ENCODE peak calls at places on chromosomes 1 and 21, in four cellular contexts. One of them, this sample, is unnamed.

GRCh38 chr1:224632921-224633321 is 16.8 kb downstream of the CNIH3 start:
- DNase-seq in HepG2: no peak
- DNase-seq in A549: no peak
- DNase-seq in K562: no peak
- DNase-seq in this sample: no peak

GRCh38 chr1:109050228-109050995 is 8.5 kb upstream of the WDR47 start:
- DNase-seq in HepG2: peak; percentile 24
- DNase-seq in A549: no peak
- DNase-seq in K562: no peak
- DNase-seq in this sample: no peak

GRCh38 chr1:12032141-12032710 is 12.9 kb downstream of the MIIP start:
- DNase-seq in HepG2: no peak
- DNase-seq in A549: no peak
- DNase-seq in K562: no peak
- DNase-seq in this sample: no peak

GRCh38 chr1:95196017-95196416 is 38.0 kb upstream of the RWDD3 start:
- DNase-seq in HepG2: no peak
- DNase-seq in A549: no peak
- DNase-seq in K562: no peak
- DNase-seq in this sample: no peak

GRCh38 chr1:69513621-69514020 is 54.1 kb upstream of the LRRC7 start:
- DNase-seq in HepG2: no peak
- DNase-seq in A549: no peak
- DNase-seq in K562: no peak
- DNase-seq in this sample: no peak

GRCh38 chr1:30732277-30732996 is 9.1 kb upstream of the MATN1 start:
- DNase-seq in HepG2: no peak
- DNase-seq in A549: no peak
- DNase-seq in K562: no peak
- DNase-seq in this sample: no peak

GRCh38 chr21:31580866-31581276 is 78.6 kb upstream of the SOD1 start:
- DNase-seq in HepG2: peak; percentile 46
- DNase-seq in A549: peak; percentile 35
- DNase-seq in K562: peak; percentile 71
- DNase-seq in this sample: peak; percentile 87

GRCh38 chr1:230375149-230375548 is 51.0 kb downstream of the PGBD5 start:
- DNase-seq in HepG2: no peak
- DNase-seq in A549: no peak
- DNase-seq in K562: no peak
- DNase-seq in this sample: no peak

GRCh38 chr1:31745071-31745897 is 18.9 kb downstream of the ADGRB2 start:
- DNase-seq in HepG2: peak; percentile 27
- DNase-seq in A549: peak; percentile 77
- DNase-seq in K562: peak; percentile 94
- DNase-seq in this sample: peak; percentile 82

GRCh38 chr1:247740721-247741120 is 2.3 kb downstream of the OR14K1 start:
- DNase-seq in HepG2: no peak
- DNase-seq in A549: no peak
- DNase-seq in K562: no peak
- DNase-seq in this sample: no peak

DNA sequence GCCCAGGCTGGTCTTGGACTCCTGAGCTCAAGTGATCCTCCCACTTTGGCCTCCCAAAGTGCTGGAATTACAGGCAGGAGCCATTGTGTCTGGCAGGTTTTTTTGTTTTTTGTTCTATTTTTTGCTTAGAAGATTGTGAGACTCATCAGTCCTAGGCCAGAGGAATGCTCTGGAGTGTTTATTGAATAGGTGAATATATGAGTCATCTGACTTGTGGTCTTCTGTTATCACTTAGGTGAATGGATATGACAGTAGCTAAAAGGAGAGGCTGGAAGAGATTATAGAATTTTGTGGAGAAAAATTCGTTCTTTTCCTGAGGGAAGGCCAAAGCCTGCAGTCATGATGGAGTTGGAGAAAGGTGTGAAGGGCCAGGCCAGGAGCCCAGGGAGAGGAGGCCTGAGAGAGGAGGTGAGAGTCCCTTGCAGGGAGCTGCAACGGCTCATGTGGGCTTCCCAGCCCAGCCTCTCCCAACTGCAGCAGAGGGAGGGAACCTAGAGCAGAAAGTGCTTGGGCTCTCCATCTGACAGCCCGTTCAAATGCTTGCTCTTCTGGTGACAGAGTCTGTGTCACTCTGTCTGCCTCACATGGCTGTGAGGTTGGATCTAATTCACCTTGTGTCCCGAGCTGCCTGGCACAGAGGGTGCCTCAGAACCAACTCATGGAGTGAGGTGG is 31.6 kb upstream of the ACOT11 start:
- DNase-seq in HepG2: peak; percentile 20
- DNase-seq in A549: no peak
- DNase-seq in K562: no peak
- DNase-seq in this sample: no peak
- TF ChIP-seq HMGXB4 in HepG2: no peak
- TF ChIP-seq HMGXB4 in A549: no peak
- TF ChIP-seq HMGXB4 in K562: no peak
- TF ChIP-seq HMGXB4 in this sample: no peak

GRCh38 chr1:155172732-155173477 is at the start of gene KRTCAP2:
- DNase-seq in HepG2: peak; percentile 93
- DNase-seq in A549: peak; percentile 97
- DNase-seq in K562: peak; percentile 96
- DNase-seq in this sample: peak; percentile 97

GRCh38 chr1:155174334-155175280 is 958 bp downstream of the TRIM46 start:
- DNase-seq in HepG2: no peak
- DNase-seq in A549: no peak
- DNase-seq in K562: peak; percentile 54
- DNase-seq in this sample: peak; percentile 75

GRCh38 chr1:155175281-155175926 is 1.8 kb downstream of the TRIM46 start:
- DNase-seq in HepG2: no peak
- DNase-seq in A549: no peak
- DNase-seq in K562: no peak
- DNase-seq in this sample: no peak

GRCh38 chr1:155171836-155172731 is 1.0 kb downstream of the KRTCAP2 start:
- DNase-seq in HepG2: no peak
- DNase-seq in A549: no peak
- DNase-seq in K562: no peak
- DNase-seq in this sample: no peak

DNA sequence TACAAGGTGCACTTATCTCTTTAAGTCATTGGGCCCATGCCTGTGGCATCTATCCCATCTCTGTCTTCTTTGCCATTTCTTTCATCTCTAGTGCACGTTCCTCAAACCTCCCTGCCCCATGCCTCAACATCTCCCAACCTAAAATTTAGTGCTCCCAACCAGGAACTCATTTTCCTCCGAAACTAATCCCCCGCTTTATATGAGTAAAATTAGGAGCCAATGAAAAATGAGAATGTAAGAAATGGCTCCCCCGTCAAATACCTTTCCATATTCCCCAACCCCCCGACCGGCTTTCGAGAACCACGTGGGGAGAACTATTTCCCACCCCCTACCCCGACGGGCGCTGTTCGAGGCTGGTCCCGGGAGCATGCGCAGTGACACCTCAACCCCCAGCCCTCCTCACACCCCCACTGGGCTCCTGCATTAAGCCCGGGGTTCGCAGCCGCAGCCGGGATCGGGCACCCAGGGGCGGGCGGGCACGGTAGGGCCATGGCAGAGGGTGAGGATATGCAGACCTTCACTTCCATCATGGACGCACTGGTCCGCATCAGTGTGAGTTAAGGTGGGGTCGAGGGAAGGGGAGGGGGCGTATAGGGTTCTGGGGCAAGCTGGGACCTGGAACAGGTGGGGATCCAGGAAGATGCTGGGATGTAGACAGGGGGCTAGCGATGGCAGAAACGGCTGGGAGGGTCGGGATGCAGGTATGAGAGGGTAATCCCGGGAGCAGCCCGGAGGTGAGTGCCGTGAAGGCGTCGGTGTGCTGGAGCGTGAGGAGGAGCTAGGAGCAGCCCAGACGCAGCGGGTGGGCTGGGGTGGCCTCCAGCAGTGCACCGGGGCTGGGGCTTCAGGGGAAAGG is at the start of gene TRIM46:
- DNase-seq in HepG2: no peak
- DNase-seq in A549: peak; percentile 80
- DNase-seq in K562: peak; percentile 64
- DNase-seq in this sample: peak; percentile 79
- TF ChIP-seq HMGXB4 in HepG2: no peak
- TF ChIP-seq HMGXB4 in A549: no peak
- TF ChIP-seq HMGXB4 in K562: no peak
- TF ChIP-seq HMGXB4 in this sample: no peak

GRCh38 chr1:189149547-189150375 is 1327.9 kb downstream of the BRINP3 start:
- DNase-seq in HepG2: peak; percentile 40
- DNase-seq in A549: peak; percentile 7
- DNase-seq in K562: peak; percentile 23
- DNase-seq in this sample: peak; percentile 60
- TF ChIP-seq HMGXB4 in HepG2: no peak
- TF ChIP-seq HMGXB4 in A549: no peak
- TF ChIP-seq HMGXB4 in K562: no peak
- TF ChIP-seq HMGXB4 in this sample: no peak

GRCh38 chr1:38221006-38221649 is 174.5 kb upstream of the POU3F1 start:
- DNase-seq in HepG2: no peak
- DNase-seq in A549: no peak
- DNase-seq in K562: no peak
- DNase-seq in this sample: no peak
- TF ChIP-seq HMGXB4 in HepG2: no peak
- TF ChIP-seq HMGXB4 in A549: no peak
- TF ChIP-seq HMGXB4 in K562: no peak
- TF ChIP-seq HMGXB4 in this sample: no peak

GRCh38 chr21:35102488-35103407 is 53.6 kb upstream of the RUNX1 start:
- DNase-seq in HepG2: peak; percentile 48
- DNase-seq in A549: no peak
- DNase-seq in K562: peak; percentile 39
- DNase-seq in this sample: no peak
- TF ChIP-seq HMGXB4 in HepG2: no peak
- TF ChIP-seq HMGXB4 in A549: no peak
- TF ChIP-seq HMGXB4 in K562: no peak
- TF ChIP-seq HMGXB4 in this sample: no peak

GRCh38 chr1:212413902-212414327 is 771 bp downstream of the PACC1 start:
- DNase-seq in HepG2: no peak
- DNase-seq in A549: peak; percentile 48
- DNase-seq in K562: no peak
- DNase-seq in this sample: no peak

GRCh38 chr1:212415107-212415841 is 588 bp upstream of the PACC1 start:
- DNase-seq in HepG2: no peak
- DNase-seq in A549: no peak
- DNase-seq in K562: peak; percentile 43
- DNase-seq in this sample: no peak

GRCh38 chr1:212412374-212412773 is 2.3 kb downstream of the PACC1 start:
- DNase-seq in HepG2: no peak
- DNase-seq in A549: no peak
- DNase-seq in K562: no peak
- DNase-seq in this sample: no peak

GRCh38 chr1:212414328-212415106 is at the start of gene PACC1:
- DNase-seq in HepG2: peak; percentile 89
- DNase-seq in A549: peak; percentile 99
- DNase-seq in K562: peak; percentile 99
- DNase-seq in this sample: peak; percentile 97

DNA sequence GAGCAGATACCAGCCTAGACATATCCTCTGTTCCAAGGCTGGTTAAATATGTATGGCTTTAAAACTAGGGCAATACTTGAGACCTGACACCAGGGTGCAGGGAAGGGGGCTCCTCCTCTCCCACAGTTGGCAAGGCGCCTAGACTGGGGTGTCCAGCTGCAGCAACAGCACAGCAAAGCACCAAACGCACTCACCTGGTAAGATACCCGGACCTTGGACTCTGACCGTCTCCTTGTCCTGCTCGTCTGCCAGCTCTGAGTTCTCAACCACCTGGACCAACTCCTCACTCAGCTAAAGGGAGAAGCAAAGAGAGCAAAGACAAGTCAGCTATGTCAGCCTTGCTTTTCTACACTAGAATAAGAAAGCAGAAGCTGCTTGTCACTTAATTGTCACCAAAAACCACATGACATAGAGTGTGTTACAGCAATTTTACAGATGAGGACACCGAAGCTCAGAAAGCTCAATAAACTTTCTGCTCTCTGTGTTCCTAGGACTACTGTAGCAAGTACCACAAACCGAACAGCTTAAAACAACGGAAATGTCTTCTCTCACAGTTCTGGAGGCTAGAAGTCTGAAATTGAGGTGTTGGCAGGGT is 4.4 kb downstream of the PACC1 start:
- DNase-seq in HepG2: peak; percentile 11
- DNase-seq in A549: no peak
- DNase-seq in K562: no peak
- DNase-seq in this sample: no peak
- TF ChIP-seq HMGXB4 in HepG2: no peak
- TF ChIP-seq HMGXB4 in A549: no peak
- TF ChIP-seq HMGXB4 in K562: no peak
- TF ChIP-seq HMGXB4 in this sample: no peak

This sample was measured in WTC11.